ENCODE peak calls at places on chromosomes 1 and 21, in ten cellular contexts. T, K, M, G, Q, U, V, C, I and W are unnamed samples.

GRCh38 chr1:5599541-5599940 is 392.7 kb downstream of the NPHP4 start:
- DNase-seq in T (no peak), K (no peak), M (no peak), G (peak; percentile 33), Q (no peak), U (no peak), V (no peak), C (no peak), I (no peak), W (no peak)

GRCh38 chr1:116337398-116337797 is 35.6 kb upstream of the ATP1A1 start:
- DNase-seq in T (no peak), K (no peak), M (no peak), G (no peak), Q (no peak), U (no peak), V (no peak), C (no peak), I (no peak), W (no peak)

GRCh38 chr1:212045981-212046380 is 10.4 kb downstream of the DTL start:
- DNase-seq in T (no peak), K (no peak), M (no peak), G (no peak), Q (no peak), U (no peak), V (no peak), C (no peak), I (no peak), W (no peak)

GRCh38 chr1:114482585-114482984 is 28.4 kb downstream of the TRIM33 start:
- DNase-seq in T (no peak), K (no peak), M (no peak), G (no peak), Q (no peak), U (no peak), V (no peak), C (no peak), I (no peak), W (no peak)

GRCh38 chr1:31374511-31375196 is 1.8 kb upstream of the FABP3 start:
- DNase-seq in T (no peak), K (no peak), M (no peak), G (peak; percentile 91), Q (no peak), U (no peak), V (no peak), C (no peak), I (no peak), W (no peak)

GRCh38 chr1:232486454-232487202 is 143.3 kb downstream of the SIPA1L2 start:
- DNase-seq in T (no peak), K (no peak), M (no peak), G (no peak), Q (no peak), U (peak; percentile 85), V (no peak), C (no peak), I (no peak), W (no peak)

GRCh38 chr1:46044116-46044515 is 88.3 kb downstream of the PIK3R3 start:
- DNase-seq in T (no peak), K (no peak), M (no peak), G (no peak), Q (no peak), U (no peak), V (no peak), C (no peak), I (no peak), W (no peak)

GRCh38 chr21:31194510-31195293 is 149.4 kb downstream of the TIAM1 start:
- DNase-seq in T (no peak), K (no peak), M (no peak), G (no peak), Q (no peak), U (no peak), V (no peak), C (no peak), I (no peak), W (no peak)

GRCh38 chr21:42991992-42992740 is 17.8 kb downstream of the PKNOX1 start:
- DNase-seq in T (peak; percentile 40), K (no peak), M (peak; percentile 23), G (peak; percentile 72), Q (no peak), U (peak; percentile 21), V (peak; percentile 33), C (no peak), I (no peak), W (no peak)

GRCh38 chr1:59752556-59753412 is 62.0 kb upstream of the HOOK1 start:
- DNase-seq in T (no peak), K (peak; percentile 72), M (no peak), G (no peak), Q (no peak), U (no peak), V (no peak), C (no peak), I (no peak), W (no peak)

GRCh38 chr1:4415476-4415875 is 238.9 kb upstream of the AJAP1 start:
- DNase-seq in T (no peak), K (no peak), M (no peak), G (no peak), Q (no peak), U (no peak), V (no peak), C (no peak), I (no peak), W (no peak)

GRCh38 chr21:43196789-43197188 is 28.0 kb downstream of the CRYAA start:
- DNase-seq in T (no peak), K (no peak), M (no peak), G (peak; percentile 64), Q (peak; percentile 69), U (peak; percentile 92), V (no peak), C (no peak), I (peak; percentile 23), W (no peak)

GRCh38 chr1:9410737-9411297 is 118.1 kb downstream of the SPSB1 start:
- DNase-seq in T (no peak), K (no peak), M (no peak), G (no peak), Q (no peak), U (peak; percentile 23), V (no peak), C (no peak), I (peak; percentile 51), W (no peak)

GRCh38 chr1:224733021-224733911 is 117.1 kb downstream of the CNIH3 start:
- DNase-seq in T (no peak), K (peak; percentile 33), M (no peak), G (peak; percentile 80), Q (no peak), U (peak; percentile 51), V (no peak), C (no peak), I (no peak), W (no peak)

GRCh38 chr1:44266400-44267344 is 53.4 kb downstream of the DMAP1 start:
- DNase-seq in T (no peak), K (no peak), M (no peak), G (no peak), Q (no peak), U (no peak), V (no peak), C (no peak), I (no peak), W (no peak)

GRCh38 chr1:91166106-91166712 is 144.4 kb upstream of the ZNF644 start:
- DNase-seq in T (no peak), K (peak; percentile 82), M (peak; percentile 55), G (peak; percentile 73), Q (no peak), U (peak; percentile 41), V (no peak), C (peak; percentile 30), I (peak; percentile 67), W (peak; percentile 66)

GRCh38 chr1:171742577-171742922 is 685 bp upstream of the VAMP4 start:
- DNase-seq in T (no peak), K (peak; percentile 67), M (peak; percentile 33), G (peak; percentile 73), Q (no peak), U (peak; percentile 57), V (no peak), C (peak; percentile 22), I (peak; percentile 56), W (peak; percentile 47)

GRCh38 chr1:38932496-38933014 is 9.1 kb downstream of the RHBDL2 start:
- DNase-seq in T (no peak), K (no peak), M (no peak), G (no peak), Q (no peak), U (no peak), V (no peak), C (no peak), I (no peak), W (no peak)

GRCh38 chr21:45512626-45513002 is 29.6 kb downstream of the SLC19A1 start:
- DNase-seq in T (no peak), K (no peak), M (no peak), G (no peak), Q (peak; percentile 25), U (no peak), V (no peak), C (no peak), I (no peak), W (no peak)

GRCh38 chr1:203807211-203807610 is 11.8 kb downstream of the ZBED6 start:
- DNase-seq in T (no peak), K (no peak), M (no peak), G (peak; percentile 72), Q (no peak), U (no peak), V (no peak), C (no peak), I (no peak), W (no peak)

GRCh38 chr21:42156690-42157605 is 62.0 kb upstream of the ABCG1 start:
- DNase-seq in T (no peak), K (peak; percentile 98), M (no peak), G (peak; percentile 85), Q (no peak), U (no peak), V (no peak), C (no peak), I (peak; percentile 39), W (no peak)

GRCh38 chr1:231124746-231125145 is 37.1 kb upstream of the TRIM67 start:
- DNase-seq in T (no peak), K (peak; percentile 28), M (no peak), G (no peak), Q (no peak), U (no peak), V (no peak), C (no peak), I (no peak), W (no peak)

GRCh38 chr1:118487091-118487490 is 302.1 kb upstream of the SPAG17 start:
- DNase-seq in T (no peak), K (no peak), M (no peak), G (no peak), Q (no peak), U (peak; percentile 6), V (no peak), C (no peak), I (no peak), W (no peak)

GRCh38 chr1:211734791-211735190 is 59.4 kb upstream of the NEK2 start:
- DNase-seq in T (no peak), K (no peak), M (no peak), G (no peak), Q (peak; percentile 80), U (no peak), V (no peak), C (no peak), I (no peak), W (no peak)

GRCh38 chr1:243740255-243740999 is 109.6 kb downstream of the AKT3 start:
- DNase-seq in T (no peak), K (no peak), M (no peak), G (no peak), Q (no peak), U (no peak), V (no peak), C (no peak), I (no peak), W (no peak)